ENCODE peak calls at places on chromosome 9, in nine cellular contexts. One of them, this sample, is unnamed.

GRCh38 chr9:13932472-13933267 is 381.3 kb downstream of the NFIB start:
- DNase-seq in upper lobe of left lung: no peak
- DNase-seq in suprapubic skin: no peak
- DNase-seq in GM12878: no peak
- DNase-seq in spleen: no peak
- DNase-seq in lower leg skin: no peak
- DNase-seq in ovary: no peak
- DNase-seq in GM12891: no peak
- DNase-seq in stomach: no peak
- DNase-seq in this sample: no peak

GRCh38 chr9:83707518-83707767 is 315 bp downstream of the UBQLN1 start:
- DNase-seq in upper lobe of left lung: no peak
- DNase-seq in suprapubic skin: peak; percentile 91
- DNase-seq in GM12878: no peak
- DNase-seq in spleen: no peak
- DNase-seq in lower leg skin: no peak
- DNase-seq in ovary: no peak
- DNase-seq in GM12891: no peak
- DNase-seq in stomach: peak; percentile 75
- DNase-seq in this sample: no peak

GRCh38 chr9:137311971-137312851 is 10.1 kb upstream of the NRARP start:
- DNase-seq in upper lobe of left lung: no peak
- DNase-seq in suprapubic skin: peak; percentile 74
- DNase-seq in GM12878: no peak
- DNase-seq in spleen: peak; percentile 54
- DNase-seq in lower leg skin: no peak
- DNase-seq in ovary: no peak
- DNase-seq in GM12891: peak; percentile 19
- DNase-seq in stomach: no peak
- DNase-seq in this sample: no peak

GRCh38 chr9:125462766-125463384 is 201.2 kb downstream of the GAPVD1 start:
- DNase-seq in upper lobe of left lung: no peak
- DNase-seq in suprapubic skin: no peak
- DNase-seq in GM12878: no peak
- DNase-seq in spleen: no peak
- DNase-seq in lower leg skin: no peak
- DNase-seq in ovary: no peak
- DNase-seq in GM12891: no peak
- DNase-seq in stomach: no peak
- DNase-seq in this sample: no peak

GRCh38 chr9:110123364-110124095 is 84.4 kb downstream of the C9orf152 start:
- DNase-seq in upper lobe of left lung: no peak
- DNase-seq in suprapubic skin: no peak
- DNase-seq in GM12878: no peak
- DNase-seq in spleen: no peak
- DNase-seq in lower leg skin: no peak
- DNase-seq in ovary: no peak
- DNase-seq in GM12891: no peak
- DNase-seq in stomach: no peak
- DNase-seq in this sample: no peak

GRCh38 chr9:108761530-108762347 is 94.0 kb downstream of the ACTL7B start:
- DNase-seq in upper lobe of left lung: peak; percentile 38
- DNase-seq in suprapubic skin: peak; percentile 73
- DNase-seq in GM12878: no peak
- DNase-seq in spleen: no peak
- DNase-seq in lower leg skin: peak; percentile 69
- DNase-seq in ovary: peak; percentile 56
- DNase-seq in GM12891: peak; percentile 46
- DNase-seq in stomach: peak; percentile 59
- DNase-seq in this sample: peak; percentile 37

GRCh38 chr9:12426198-12426864 is 266.9 kb upstream of the TYRP1 start:
- DNase-seq in upper lobe of left lung: no peak
- DNase-seq in suprapubic skin: no peak
- DNase-seq in GM12878: no peak
- DNase-seq in spleen: no peak
- DNase-seq in lower leg skin: no peak
- DNase-seq in ovary: no peak
- DNase-seq in GM12891: no peak
- DNase-seq in stomach: no peak
- DNase-seq in this sample: no peak

GRCh38 chr9:126158591-126159519 is 167.8 kb upstream of the MVB12B start:
- DNase-seq in upper lobe of left lung: no peak
- DNase-seq in suprapubic skin: no peak
- DNase-seq in GM12878: no peak
- DNase-seq in spleen: peak; percentile 53
- DNase-seq in lower leg skin: peak; percentile 7
- DNase-seq in ovary: no peak
- DNase-seq in GM12891: no peak
- DNase-seq in stomach: peak; percentile 9
- DNase-seq in this sample: no peak

GRCh38 chr9:16637218-16637617 is 233.3 kb downstream of the BNC2 start:
- DNase-seq in upper lobe of left lung: no peak
- DNase-seq in suprapubic skin: no peak
- DNase-seq in GM12878: no peak
- DNase-seq in spleen: no peak
- DNase-seq in lower leg skin: no peak
- DNase-seq in ovary: no peak
- DNase-seq in GM12891: no peak
- DNase-seq in stomach: no peak
- DNase-seq in this sample: no peak

GRCh38 chr9:15977438-15977837 is 424.6 kb downstream of the CCDC171 start:
- DNase-seq in upper lobe of left lung: no peak
- DNase-seq in suprapubic skin: no peak
- DNase-seq in GM12878: no peak
- DNase-seq in spleen: no peak
- DNase-seq in lower leg skin: no peak
- DNase-seq in ovary: no peak
- DNase-seq in GM12891: no peak
- DNase-seq in stomach: no peak
- DNase-seq in this sample: no peak

GRCh38 chr9:133139246-133140173 is 18.5 kb upstream of the RALGDS start:
- DNase-seq in upper lobe of left lung: no peak
- DNase-seq in suprapubic skin: peak; percentile 64
- DNase-seq in GM12878: no peak
- DNase-seq in spleen: no peak
- DNase-seq in lower leg skin: no peak
- DNase-seq in ovary: no peak
- DNase-seq in GM12891: no peak
- DNase-seq in stomach: no peak
- DNase-seq in this sample: no peak

GRCh38 chr9:78239506-78239905 is 3.6 kb downstream of the CEP78 start:
- DNase-seq in upper lobe of left lung: peak; percentile 28
- DNase-seq in suprapubic skin: no peak
- DNase-seq in GM12878: no peak
- DNase-seq in spleen: no peak
- DNase-seq in lower leg skin: no peak
- DNase-seq in ovary: peak; percentile 23
- DNase-seq in GM12891: no peak
- DNase-seq in stomach: peak; percentile 55
- DNase-seq in this sample: no peak

GRCh38 chr9:96420468-96421219 is 2.5 kb upstream of the ZNF367 start:
- DNase-seq in upper lobe of left lung: no peak
- DNase-seq in suprapubic skin: no peak
- DNase-seq in GM12878: peak; percentile 61
- DNase-seq in spleen: no peak
- DNase-seq in lower leg skin: peak; percentile 71
- DNase-seq in ovary: peak; percentile 42
- DNase-seq in GM12891: no peak
- DNase-seq in stomach: no peak
- DNase-seq in this sample: no peak

GRCh38 chr9:9892217-9892616 is 720.6 kb downstream of the PTPRD start:
- DNase-seq in upper lobe of left lung: no peak
- DNase-seq in suprapubic skin: no peak
- DNase-seq in GM12878: no peak
- DNase-seq in spleen: no peak
- DNase-seq in lower leg skin: no peak
- DNase-seq in ovary: no peak
- DNase-seq in GM12891: no peak
- DNase-seq in stomach: no peak
- DNase-seq in this sample: no peak

GRCh38 chr9:136806631-136807201 is 1.0 kb upstream of the RABL6 start:
- DNase-seq in upper lobe of left lung: no peak
- DNase-seq in suprapubic skin: no peak
- DNase-seq in GM12878: no peak
- DNase-seq in spleen: no peak
- DNase-seq in lower leg skin: no peak
- DNase-seq in ovary: no peak
- DNase-seq in GM12891: peak; percentile 7
- DNase-seq in stomach: no peak
- DNase-seq in this sample: no peak

DNA sequence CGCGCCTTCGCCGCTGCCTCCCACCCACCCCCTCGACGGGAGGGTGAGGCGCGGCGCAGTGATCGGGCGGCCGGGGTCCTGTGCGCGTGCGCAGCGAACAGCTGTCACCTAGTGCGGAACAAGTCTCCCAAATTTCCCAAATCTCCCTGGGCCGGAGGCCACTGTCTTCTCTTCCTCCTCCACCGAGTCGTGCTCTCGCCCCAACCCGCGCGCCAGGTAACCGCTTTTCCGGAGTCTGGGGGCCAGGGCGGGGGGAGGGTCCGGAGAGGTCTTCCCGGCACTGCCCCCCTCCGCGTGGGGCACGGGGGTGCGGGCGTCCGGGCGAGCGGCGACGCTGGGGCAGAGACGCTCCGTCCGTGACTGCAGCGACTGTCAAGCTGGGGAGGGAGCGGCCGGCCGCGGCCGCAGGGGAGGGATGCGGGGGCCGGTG is 230 bp downstream of the KDM4C start:
- DNase-seq in upper lobe of left lung: no peak
- DNase-seq in suprapubic skin: no peak
- DNase-seq in GM12878: no peak
- DNase-seq in spleen: no peak
- DNase-seq in lower leg skin: no peak
- DNase-seq in ovary: no peak
- DNase-seq in GM12891: no peak
- DNase-seq in stomach: no peak
- DNase-seq in this sample: no peak
- TF ChIP-seq POLR2A in upper lobe of left lung: no peak
- TF ChIP-seq POLR2A in suprapubic skin: no peak
- TF ChIP-seq POLR2A in GM12878: no peak
- TF ChIP-seq POLR2A in spleen: no peak
- TF ChIP-seq POLR2A in lower leg skin: no peak
- TF ChIP-seq POLR2A in ovary: peak; percentile 8
- TF ChIP-seq POLR2A in GM12891: no peak
- TF ChIP-seq POLR2A in stomach: no peak
- TF ChIP-seq POLR2A in this sample: peak; percentile 7

GRCh38 chr9:18457498-18457897 is 16.5 kb upstream of the ADAMTSL1 start:
- DNase-seq in upper lobe of left lung: no peak
- DNase-seq in suprapubic skin: no peak
- DNase-seq in GM12878: no peak
- DNase-seq in spleen: no peak
- DNase-seq in lower leg skin: no peak
- DNase-seq in ovary: no peak
- DNase-seq in GM12891: no peak
- DNase-seq in stomach: no peak
- DNase-seq in this sample: no peak

GRCh38 chr9:18456624-18457237 is 17.2 kb upstream of the ADAMTSL1 start:
- DNase-seq in upper lobe of left lung: no peak
- DNase-seq in suprapubic skin: no peak
- DNase-seq in GM12878: no peak
- DNase-seq in spleen: no peak
- DNase-seq in lower leg skin: no peak
- DNase-seq in ovary: no peak
- DNase-seq in GM12891: no peak
- DNase-seq in stomach: no peak
- DNase-seq in this sample: no peak

GRCh38 chr9:18461496-18461895 is 12.5 kb upstream of the ADAMTSL1 start:
- DNase-seq in upper lobe of left lung: no peak
- DNase-seq in suprapubic skin: no peak
- DNase-seq in GM12878: no peak
- DNase-seq in spleen: no peak
- DNase-seq in lower leg skin: no peak
- DNase-seq in ovary: no peak
- DNase-seq in GM12891: no peak
- DNase-seq in stomach: no peak
- DNase-seq in this sample: no peak

GRCh38 chr9:18463991-18464390 is 10.0 kb upstream of the ADAMTSL1 start:
- DNase-seq in upper lobe of left lung: no peak
- DNase-seq in suprapubic skin: no peak
- DNase-seq in GM12878: no peak
- DNase-seq in spleen: no peak
- DNase-seq in lower leg skin: no peak
- DNase-seq in ovary: no peak
- DNase-seq in GM12891: no peak
- DNase-seq in stomach: no peak
- DNase-seq in this sample: no peak

DNA sequence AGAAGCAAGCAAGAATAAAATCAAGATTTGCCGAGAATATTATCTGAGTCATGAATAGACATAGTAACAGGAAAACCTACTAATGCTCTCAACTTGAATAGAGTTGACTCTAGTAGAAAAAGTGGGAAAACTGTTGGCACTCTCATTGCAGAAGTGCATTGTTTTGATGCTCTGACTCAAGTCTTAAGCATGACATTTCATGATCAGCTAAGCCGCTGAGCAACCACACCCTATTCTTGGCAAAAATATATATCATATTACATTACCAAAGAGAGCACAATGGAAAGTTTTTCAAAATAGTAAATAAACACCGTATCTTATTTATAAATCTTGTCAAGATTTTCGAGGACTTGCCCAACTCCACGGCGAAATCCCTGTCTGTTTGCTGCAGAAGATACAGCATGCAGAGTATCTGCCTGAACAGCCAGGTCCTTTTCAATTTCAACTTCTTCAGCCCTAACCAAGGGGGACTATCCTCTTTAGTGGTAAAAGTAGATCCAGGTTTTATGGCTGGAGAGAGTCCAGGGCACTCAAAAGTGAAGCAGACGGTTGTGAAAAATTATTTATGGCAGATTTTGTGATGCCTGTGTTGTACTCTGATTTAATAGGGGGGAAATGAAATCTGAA is 13.9 kb upstream of the ADAMTSL1 start:
- DNase-seq in upper lobe of left lung: no peak
- DNase-seq in suprapubic skin: no peak
- DNase-seq in GM12878: no peak
- DNase-seq in spleen: no peak
- DNase-seq in lower leg skin: peak; percentile 34
- DNase-seq in ovary: no peak
- DNase-seq in GM12891: no peak
- DNase-seq in stomach: no peak
- DNase-seq in this sample: no peak
- TF ChIP-seq POLR2A in upper lobe of left lung: no peak
- TF ChIP-seq POLR2A in suprapubic skin: no peak
- TF ChIP-seq POLR2A in GM12878: no peak
- TF ChIP-seq POLR2A in spleen: no peak
- TF ChIP-seq POLR2A in lower leg skin: no peak
- TF ChIP-seq POLR2A in ovary: no peak
- TF ChIP-seq POLR2A in GM12891: no peak
- TF ChIP-seq POLR2A in stomach: no peak
- TF ChIP-seq POLR2A in this sample: no peak

GRCh38 chr9:128043467-128043868 is 23.7 kb downstream of the NAIF1 start:
- DNase-seq in upper lobe of left lung: no peak
- DNase-seq in suprapubic skin: no peak
- DNase-seq in GM12878: no peak
- DNase-seq in spleen: no peak
- DNase-seq in lower leg skin: no peak
- DNase-seq in ovary: no peak
- DNase-seq in GM12891: no peak
- DNase-seq in stomach: no peak
- DNase-seq in this sample: no peak
- TF ChIP-seq POLR2A in upper lobe of left lung: no peak
- TF ChIP-seq POLR2A in suprapubic skin: no peak
- TF ChIP-seq POLR2A in GM12878: no peak
- TF ChIP-seq POLR2A in spleen: no peak
- TF ChIP-seq POLR2A in lower leg skin: no peak
- TF ChIP-seq POLR2A in ovary: no peak
- TF ChIP-seq POLR2A in GM12891: no peak
- TF ChIP-seq POLR2A in stomach: no peak
- TF ChIP-seq POLR2A in this sample: no peak

GRCh38 chr9:85940832-85941616 is at the start of gene NAA35:
- DNase-seq in upper lobe of left lung: peak; percentile 98
- DNase-seq in suprapubic skin: peak; percentile 99
- DNase-seq in GM12878: peak; percentile 94
- DNase-seq in spleen: peak; percentile 99
- DNase-seq in lower leg skin: peak; percentile 98
- DNase-seq in ovary: peak; percentile 99
- DNase-seq in GM12891: peak; percentile 93
- DNase-seq in stomach: peak; percentile 99
- DNase-seq in this sample: peak; percentile 99
- TF ChIP-seq POLR2A in upper lobe of left lung: peak; percentile 81
- TF ChIP-seq POLR2A in suprapubic skin: peak; percentile 40
- TF ChIP-seq POLR2A in GM12878: peak; percentile 85
- TF ChIP-seq POLR2A in spleen: peak; percentile 5
- TF ChIP-seq POLR2A in lower leg skin: no peak
- TF ChIP-seq POLR2A in ovary: peak; percentile 36
- TF ChIP-seq POLR2A in GM12891: no peak
- TF ChIP-seq POLR2A in stomach: no peak
- TF ChIP-seq POLR2A in this sample: peak; percentile 49

This sample was measured in uterus.